ENCODE peak calls at places on chromosomes 16 and 17, in six cellular contexts. C, Y, I, A, S and E are unnamed samples.

GRCh38 chr17:76252040-76252954 is 12.0 kb upstream of the RNF157 start:
- DNase-seq in C (peak), Y (peak), I (peak), A (peak), S (peak), E (peak)

GRCh38 chr17:47618416-47618815 is 31.3 kb upstream of the KPNB1 start:
- DNase-seq in C (no peak), Y (no peak), I (no peak), A (no peak), S (no peak), E (no peak)

GRCh38 chr17:18122991-18123753 is 14.6 kb downstream of the MYO15A start:
- DNase-seq in C (no peak), Y (no peak), I (no peak), A (no peak), S (no peak), E (no peak)

GRCh38 chr17:61208301-61209098 is 191.1 kb upstream of the TBX2 start:
- DNase-seq in C (no peak), Y (no peak), I (no peak), A (no peak), S (no peak), E (no peak)

GRCh38 chr17:45228121-45228941 is 6.6 kb downstream of the FMNL1 start:
- DNase-seq in C (no peak), Y (no peak), I (no peak), A (no peak), S (no peak), E (peak)

GRCh38 chr16:53991181-53992056 is 287.5 kb downstream of the FTO start:
- DNase-seq in C (no peak), Y (peak), I (no peak), A (no peak), S (peak), E (no peak)

GRCh38 chr16:81151648-81152047 is 55.5 kb upstream of the GCSH start:
- DNase-seq in C (no peak), Y (no peak), I (no peak), A (no peak), S (no peak), E (no peak)

GRCh38 chr17:74332017-74332650 is 6.1 kb downstream of the KIF19 start:
- DNase-seq in C (no peak), Y (no peak), I (no peak), A (no peak), S (no peak), E (no peak)

GRCh38 chr16:68283840-68284595 is 19.7 kb downstream of the SLC7A6 start:
- DNase-seq in C (no peak), Y (no peak), I (no peak), A (no peak), S (no peak), E (no peak)

GRCh38 chr17:2105663-2106062 is 50.8 kb downstream of the HIC1 start:
- DNase-seq in C (no peak), Y (no peak), I (no peak), A (no peak), S (no peak), E (no peak)

GRCh38 chr17:78107976-78108725 is 20.4 kb downstream of the TMC6 start:
- DNase-seq in C (no peak), Y (no peak), I (peak), A (no peak), S (no peak), E (peak)

GRCh38 chr16:48534601-48535340 is 75.2 kb downstream of the N4BP1 start:
- DNase-seq in C (no peak), Y (no peak), I (peak), A (no peak), S (no peak), E (no peak)

GRCh38 chr16:11565665-11566064 is 21.1 kb downstream of the LITAF start:
- DNase-seq in C (no peak), Y (no peak), I (no peak), A (no peak), S (no peak), E (no peak)

GRCh38 chr17:80990921-80991644 is 558 bp upstream of the CHMP6 start:
- DNase-seq in C (no peak), Y (no peak), I (no peak), A (no peak), S (no peak), E (no peak)

GRCh38 chr16:79093554-79093967 is 507.0 kb downstream of the MAF start:
- DNase-seq in C (no peak), Y (no peak), I (no peak), A (no peak), S (peak), E (peak)

GRCh38 chr17:29390856-29391631 is 881 bp downstream of the TAOK1 start:
- DNase-seq in C (no peak), Y (no peak), I (no peak), A (no peak), S (peak), E (peak)

GRCh38 chr17:60388742-60389141 is 3.2 kb downstream of the USP32 start:
- DNase-seq in C (no peak), Y (no peak), I (no peak), A (no peak), S (no peak), E (no peak)

GRCh38 chr17:57842280-57842679 is 7.6 kb downstream of the MRPS23 start:
- DNase-seq in C (no peak), Y (no peak), I (no peak), A (no peak), S (no peak), E (no peak)

GRCh38 chr17:36934144-36934758 is 3.0 kb upstream of the LHX1 start:
- DNase-seq in C (no peak), Y (no peak), I (no peak), A (no peak), S (no peak), E (no peak)

GRCh38 chr17:41784207-41784744 is 2.2 kb downstream of the JUP start:
- DNase-seq in C (peak), Y (peak), I (no peak), A (no peak), S (peak), E (peak)

GRCh38 chr17:14790518-14790917 is 474.6 kb downstream of the PMP22 start:
- DNase-seq in C (no peak), Y (no peak), I (no peak), A (no peak), S (no peak), E (no peak)

GRCh38 chr16:84942786-84943185 is 68.5 kb downstream of the ZDHHC7 start:
- DNase-seq in C (no peak), Y (no peak), I (no peak), A (no peak), S (no peak), E (no peak)

GRCh38 chr17:75366432-75366831 is 39.0 kb downstream of the GRB2 start:
- DNase-seq in C (no peak), Y (no peak), I (no peak), A (no peak), S (no peak), E (no peak)

GRCh38 chr16:81864646-81865382 is 85.7 kb downstream of the PLCG2 start:
- DNase-seq in C (no peak), Y (no peak), I (no peak), A (no peak), S (no peak), E (no peak)

GRCh38 chr17:73991260-73991659 is 212.2 kb upstream of the RPL38 start:
- DNase-seq in C (no peak), Y (no peak), I (no peak), A (no peak), S (no peak), E (peak)

GRCh38 chr16:50326264-50326663 is 42.5 kb downstream of the BRD7 start:
- DNase-seq in C (no peak), Y (no peak), I (no peak), A (no peak), S (no peak), E (no peak)

GRCh38 chr17:70658840-70659239 is 489.5 kb downstream of the KCNJ2 start:
- DNase-seq in C (no peak), Y (no peak), I (no peak), A (no peak), S (no peak), E (no peak)

GRCh38 chr17:44793885-44794698 is 35.3 kb downstream of the ADAM11 start:
- DNase-seq in C (no peak), Y (no peak), I (peak), A (no peak), S (no peak), E (no peak)

GRCh38 chr16:15636392-15636873 is 6.5 kb downstream of the MARF1 start:
- DNase-seq in C (no peak), Y (no peak), I (no peak), A (no peak), S (no peak), E (no peak)

GRCh38 chr16:11708421-11708820 is 34.2 kb downstream of the TXNDC11 start:
- DNase-seq in C (no peak), Y (no peak), I (no peak), A (no peak), S (no peak), E (no peak)

GRCh38 chr16:87365021-87365713 is 18.4 kb downstream of the FBXO31 start:
- DNase-seq in C (no peak), Y (no peak), I (no peak), A (no peak), S (no peak), E (no peak)

GRCh38 chr16:10668322-10669045 is 26.2 kb downstream of the TEKT5 start:
- DNase-seq in C (no peak), Y (peak), I (no peak), A (no peak), S (peak), E (no peak)

GRCh38 chr17:21286066-21286770 is 1.7 kb downstream of the MAP2K3 start:
- DNase-seq in C (peak), Y (peak), I (peak), A (peak), S (peak), E (peak)

GRCh38 chr17:80279895-80280294 is 19.2 kb downstream of the RNF213 start:
- DNase-seq in C (no peak), Y (no peak), I (peak), A (no peak), S (peak), E (no peak)

DNA sequence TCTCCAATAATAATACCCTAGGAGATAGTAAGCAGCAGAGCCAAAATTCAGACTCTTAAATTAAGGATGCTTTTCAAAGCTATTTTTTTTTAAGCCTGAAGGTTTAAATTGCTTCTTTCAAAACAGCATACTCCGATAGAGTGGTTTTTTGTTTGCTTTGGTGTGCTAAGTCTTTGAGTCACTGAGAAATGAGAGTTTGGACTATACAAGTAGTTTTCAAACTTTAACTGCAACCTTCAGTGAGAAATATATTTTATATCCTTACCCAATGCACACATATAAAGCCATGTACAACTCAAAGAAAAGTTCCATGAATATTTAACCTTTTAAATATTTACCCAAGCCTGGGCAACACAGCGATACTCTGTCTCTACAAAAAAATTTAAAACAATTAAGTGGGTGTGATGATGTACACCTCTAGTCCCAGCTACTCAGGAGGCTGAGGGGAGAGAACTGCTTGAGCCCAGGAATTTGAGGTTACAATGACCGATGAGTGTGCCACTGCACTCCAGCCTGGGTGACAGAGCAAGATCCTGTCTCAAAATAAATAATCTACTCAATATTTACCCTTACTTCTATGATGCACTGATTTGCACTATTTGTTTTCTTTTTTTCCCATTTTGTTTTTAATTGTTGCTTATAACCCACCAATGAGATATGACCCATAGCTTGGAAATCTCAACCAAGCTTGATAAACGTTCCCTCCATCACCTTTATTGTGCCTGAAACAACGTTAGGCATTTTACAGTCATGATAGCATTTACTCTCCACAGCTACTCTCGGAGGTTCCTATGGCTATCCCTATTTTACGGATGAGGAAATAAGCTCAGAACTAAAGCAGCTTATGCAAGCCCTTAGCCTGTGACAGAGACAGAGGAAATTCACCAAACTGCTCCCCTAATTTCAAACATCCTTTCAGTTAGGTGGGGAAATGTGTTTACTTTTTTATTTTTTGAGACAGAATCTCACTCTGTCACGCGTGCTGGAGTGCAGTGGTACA is 19.0 kb downstream of the DCUN1D3 start:
- DNase-seq in C (no peak), Y (no peak), I (no peak), A (no peak), S (no peak), E (no peak)
- H3K27ac ChIP-seq in C (peak), Y (peak), I (peak), A (peak), S (peak), E (peak)

GRCh38 chr16:69318911-69319289 is 7.8 kb downstream of the VPS4A start:
- DNase-seq in C (no peak), Y (no peak), I (peak), A (no peak), S (no peak), E (no peak)
- TF ChIP-seq POLR2AphosphoS5 in C (no peak), Y (no peak), I (no peak), A (no peak), S (no peak), E (no peak)

DNA sequence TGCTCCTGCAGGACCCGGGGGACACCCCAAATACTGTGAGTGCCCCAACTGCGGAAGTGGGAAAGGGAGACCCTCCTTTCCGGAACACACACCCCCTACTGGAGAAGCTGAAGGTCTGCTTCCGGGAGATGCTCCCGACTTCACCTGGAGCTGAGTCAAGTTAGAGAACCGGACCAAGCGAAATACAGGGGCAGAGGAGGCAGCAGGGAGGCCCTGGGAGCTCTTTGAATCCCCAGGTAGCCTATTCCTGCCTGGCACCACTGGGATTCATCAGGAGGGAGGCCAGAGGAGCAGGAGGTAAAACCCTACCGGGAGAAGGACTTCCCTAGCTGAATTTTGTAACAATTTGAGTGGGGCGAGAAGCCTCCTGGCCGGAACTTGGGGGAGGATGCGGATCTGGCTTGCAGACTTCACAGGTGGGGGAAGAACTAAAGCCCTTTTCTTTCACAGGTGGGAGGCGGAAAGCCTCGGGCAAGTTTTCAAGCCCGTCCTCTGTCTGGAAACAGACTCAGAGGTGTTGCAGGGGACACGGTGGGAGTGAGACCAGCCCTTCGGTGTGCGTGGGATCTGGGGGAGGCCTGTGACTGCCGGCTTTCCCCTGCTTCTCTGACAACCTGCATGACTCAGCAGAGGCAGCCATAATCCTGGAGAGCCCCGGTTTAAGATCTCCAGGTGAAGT is 22.4 kb upstream of the TEKT1 start:
- DNase-seq in C (no peak), Y (no peak), I (no peak), A (no peak), S (peak), E (no peak)
- TF ChIP-seq POLR2A in C (no peak), Y (no peak), I (no peak), A (no peak), S (no peak), E (no peak)

GRCh38 chr16:70419384-70420327 is 19.2 kb downstream of the ST3GAL2 start:
- DNase-seq in C (no peak), Y (no peak), I (no peak), A (no peak), S (no peak), E (no peak)
- H3K27ac ChIP-seq in C (no peak), Y (no peak), I (no peak), A (no peak), S (no peak), E (no peak)

GRCh38 chr16:19384656-19385055 is 33.0 kb upstream of the TMC5 start:
- DNase-seq in C (peak), Y (peak), I (no peak), A (no peak), S (peak), E (peak)
- TF ChIP-seq POLR2AphosphoS5 in C (no peak), Y (no peak), I (no peak), A (no peak), S (peak), E (no peak)